ENCODE peak calls at places on chromosome 12, in four cellular contexts. K is WTC11, A is K562, J is GM12878. L is an unnamed sample.

GRCh38 chr12:124365726-124366430 is 71.0 kb downstream of the RFLNA start:
- DNase-seq in J (no peak), A (no peak), K (no peak), L (no peak)

GRCh38 chr12:124508323-124509096 is 58.9 kb downstream of the NCOR2 start:
- DNase-seq in J (no peak), K (no peak), A (peak; percentile 49), L (no peak)

GRCh38 chr12:51424094-51424661 is 453 bp upstream of the SLC4A8 start:
- DNase-seq in A (no peak), K (no peak), J (no peak), L (no peak)

GRCh38 chr12:38934696-38935095 is 29.3 kb upstream of the CPNE8 start:
- DNase-seq in A (no peak), J (no peak), K (no peak), L (no peak)

GRCh38 chr12:62732861-62733427 is 202.0 kb downstream of the PPM1H start:
- DNase-seq in K (no peak), J (no peak), A (no peak), L (no peak)

GRCh38 chr12:116916122-116916521 is 5.4 kb downstream of the FBXW8 start:
- DNase-seq in J (no peak), A (no peak), K (no peak), L (peak; percentile 37)

GRCh38 chr12:7433276-7433822 is 10.6 kb downstream of the CD163L1 start:
- DNase-seq in K (no peak), J (no peak), A (no peak), L (peak; percentile 21)

GRCh38 chr12:1398673-1399072 is 195.7 kb downstream of the FBXL14 start:
- DNase-seq in J (no peak), K (no peak), A (no peak), L (no peak)

GRCh38 chr12:128660532-128661215 is 163.1 kb downstream of the SLC15A4 start:
- DNase-seq in K (no peak), J (no peak), A (no peak), L (no peak)

GRCh38 chr12:108304633-108305032 is 34.5 kb downstream of the CMKLR1 start:
- DNase-seq in J (no peak), A (no peak), K (peak; percentile 49), L (no peak)

GRCh38 chr12:107320031-107320928 is 226.9 kb upstream of the CRY1 start:
- DNase-seq in J (no peak), A (no peak), K (peak; percentile 70), L (peak; percentile 69)

GRCh38 chr12:68303850-68304249 is 28.3 kb downstream of the MDM1 start:
- DNase-seq in J (no peak), A (no peak), K (no peak), L (no peak)

GRCh38 chr12:1870086-1870485 is 48.4 kb downstream of the CACNA2D4 start:
- DNase-seq in A (no peak), J (no peak), K (no peak), L (no peak)

GRCh38 chr12:122356192-122356635 is 66.3 kb downstream of the CLIP1 start:
- DNase-seq in J (peak; percentile 19), A (peak; percentile 61), K (peak; percentile 35), L (peak; percentile 54)

GRCh38 chr12:3179731-3180130 is 102.6 kb downstream of the TSPAN9 start:
- DNase-seq in A (no peak), K (no peak), J (no peak), L (no peak)

GRCh38 chr12:121794532-121795028 is 1.1 kb upstream of the RHOF start:
- DNase-seq in K (no peak), J (no peak), A (peak; percentile 31), L (no peak)

GRCh38 chr12:109562871-109563270 is 10.4 kb downstream of the MMAB start:
- DNase-seq in J (no peak), A (no peak), K (no peak), L (no peak)

GRCh38 chr12:103745962-103746361 is 95.1 kb downstream of the NT5DC3 start:
- DNase-seq in A (no peak), K (peak; percentile 45), J (no peak), L (no peak)

GRCh38 chr12:102479099-102479887 is 1.1 kb downstream of the IGF1 start:
- DNase-seq in K (no peak), A (no peak), J (peak; percentile 62), L (no peak)

GRCh38 chr12:10220398-10221077 is 7.9 kb downstream of the GABARAPL1 start:
- DNase-seq in K (no peak), A (no peak), J (no peak), L (no peak)

GRCh38 chr12:10214131-10214876 is 1.6 kb downstream of the GABARAPL1 start:
- DNase-seq in A (no peak), J (no peak), K (no peak), L (no peak)

GRCh38 chr12:10214877-10215267 is 2.2 kb downstream of the GABARAPL1 start:
- DNase-seq in J (no peak), K (no peak), A (no peak), L (no peak)

GRCh38 chr12:10215451-10215850 is 2.8 kb downstream of the GABARAPL1 start:
- DNase-seq in J (no peak), K (no peak), A (no peak), L (no peak)

DNA sequence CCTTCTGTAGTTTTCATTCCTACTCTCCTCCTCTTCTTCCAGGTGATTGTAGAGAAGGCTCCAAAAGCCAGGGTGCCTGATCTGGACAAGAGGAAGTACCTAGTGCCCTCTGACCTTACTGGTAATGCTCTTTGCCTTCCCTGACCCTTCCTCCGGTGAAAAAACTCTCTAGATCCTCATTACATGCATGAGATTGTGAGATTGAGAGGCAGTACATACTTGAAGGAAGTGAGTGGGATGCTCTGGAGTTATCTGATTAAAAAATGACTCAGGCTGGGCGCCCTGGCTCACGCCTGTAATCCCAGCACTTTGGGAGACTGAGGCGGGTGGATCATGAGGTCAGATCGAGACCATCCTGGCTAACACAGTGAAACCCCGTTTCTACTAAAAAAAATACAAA is 5.3 kb downstream of the GABARAPL1 start:
- DNase-seq in J (no peak), K (no peak), A (no peak), L (no peak)
- TF ChIP-seq CREM in J (no peak), K (no peak), A (no peak), L (no peak)

DNA sequence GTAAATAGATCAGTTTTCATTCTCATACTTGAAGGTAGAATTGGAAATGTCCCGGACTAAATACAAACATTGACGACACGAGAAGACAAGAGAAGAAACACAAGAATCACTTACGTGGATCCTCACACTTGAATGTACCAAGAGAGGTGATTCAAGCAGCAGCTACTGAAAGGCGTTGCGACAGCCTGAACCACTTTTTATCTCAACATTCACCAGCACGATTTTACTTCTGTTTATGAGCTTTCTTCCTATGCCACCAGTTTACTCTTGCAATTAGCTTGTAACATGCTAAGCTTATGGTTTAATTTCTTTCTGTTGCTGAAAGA is 3.5 kb upstream of the FZD10 start:
- DNase-seq in K (no peak), J (no peak), A (no peak), L (no peak)
- TF ChIP-seq CREM in K (no peak), J (no peak), A (no peak), L (no peak)

GRCh38 chr12:93870020-93870795 is 193.0 kb downstream of the CRADD start:
- DNase-seq in K (no peak), J (no peak), A (no peak), L (no peak)
- TF ChIP-seq CREM in K (no peak), J (no peak), A (no peak), L (no peak)

GRCh38 chr12:54603872-54604271 is 15.4 kb upstream of the PPP1R1A start:
- DNase-seq in A (no peak), J (no peak), K (no peak), L (no peak)

GRCh38 chr12:54601841-54602240 is 13.4 kb upstream of the PPP1R1A start:
- DNase-seq in J (no peak), K (no peak), A (no peak), L (no peak)

GRCh38 chr12:54604436-54604835 is 16.0 kb upstream of the PPP1R1A start:
- DNase-seq in A (no peak), J (no peak), K (no peak), L (no peak)

GRCh38 chr12:54602661-54603060 is 14.2 kb upstream of the PPP1R1A start:
- DNase-seq in J (no peak), A (no peak), K (no peak), L (no peak)

GRCh38 chr12:54603173-54603814 is 14.8 kb upstream of the PPP1R1A start:
- DNase-seq in A (peak; percentile 79), J (peak; percentile 21), K (peak; percentile 75), L (peak; percentile 67)
- TF ChIP-seq CREM in A (peak; percentile 22), J (peak; percentile 32), K (no peak), L (no peak)

GRCh38 chr12:132480620-132481132 is 9.3 kb upstream of the FBRSL1 start:
- DNase-seq in J (no peak), A (no peak), K (no peak), L (no peak)
- TF ChIP-seq CREM in J (no peak), A (no peak), K (no peak), L (no peak)

DNA sequence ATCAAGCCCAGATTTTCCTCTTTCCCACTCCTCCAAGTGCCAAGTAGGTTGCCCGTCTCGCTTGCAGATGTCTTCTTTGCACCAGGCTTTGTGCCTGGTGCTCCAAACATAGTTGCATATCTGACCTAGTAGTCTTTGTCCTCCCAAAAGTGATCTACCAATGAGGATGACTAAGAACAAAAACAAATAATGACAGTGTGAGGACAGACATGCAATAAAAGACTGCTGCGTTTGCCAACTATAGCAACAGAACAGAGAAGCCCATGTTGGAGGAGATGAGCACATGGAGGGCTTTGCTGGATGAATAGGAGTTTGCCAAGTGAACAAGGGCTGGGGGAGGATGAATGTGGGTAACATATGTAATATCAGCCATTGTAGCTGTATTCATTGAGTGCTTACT is 15.6 kb downstream of the DTX1 start:
- DNase-seq in K (no peak), A (no peak), J (no peak), L (peak; percentile 23)
- TF ChIP-seq CREM in K (no peak), A (no peak), J (no peak), L (no peak)

DNA sequence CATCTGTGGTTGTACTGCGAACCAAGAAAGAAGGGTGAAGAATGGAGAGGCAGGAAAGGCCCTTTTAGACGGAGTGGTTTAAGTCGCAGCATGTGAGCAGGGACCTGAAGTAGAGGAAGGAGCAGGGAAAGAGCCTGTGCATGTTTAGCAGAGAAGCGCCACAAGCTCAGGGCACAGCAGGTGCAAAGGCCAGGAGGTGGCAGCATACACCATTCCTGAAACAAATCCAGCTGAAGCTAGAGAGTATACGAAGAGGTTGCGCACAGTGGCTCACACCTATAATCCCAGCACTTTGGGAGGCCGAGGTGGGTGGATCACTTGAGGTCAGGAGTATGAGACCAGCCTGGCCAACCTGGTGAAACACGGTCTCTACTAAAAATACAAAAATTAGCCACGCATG is 49.9 kb downstream of the HELB start:
- DNase-seq in J (no peak), K (peak; percentile 70), A (no peak), L (peak; percentile 18)
- TF ChIP-seq CREM in J (no peak), K (no peak), A (no peak), L (no peak)

L was measured in HepG2.